ENCODE peak calls at places on chromosomes 5 and 9, in five cellular contexts. One of them, this sample, is unnamed.

GRCh38 chr5:39714036-39714698 is 289.4 kb upstream of the DAB2 start:
- DNase-seq in neural crest cell: peak; percentile 23
- DNase-seq in right atrium auricular region: no peak
- DNase-seq in H9: peak; percentile 31
- DNase-seq in stomach: peak; percentile 52
- DNase-seq in this sample: no peak

GRCh38 chr9:86624616-86625015 is 270.4 kb upstream of the TUT7 start:
- DNase-seq in neural crest cell: no peak
- DNase-seq in right atrium auricular region: no peak
- DNase-seq in H9: no peak
- DNase-seq in stomach: no peak
- DNase-seq in this sample: peak; percentile 10

GRCh38 chr5:138706655-138707480 is 46.4 kb upstream of the CTNNA1 start:
- DNase-seq in neural crest cell: no peak
- DNase-seq in right atrium auricular region: peak; percentile 82
- DNase-seq in H9: peak; percentile 46
- DNase-seq in stomach: no peak
- DNase-seq in this sample: no peak

GRCh38 chr5:142015781-142016533 is 3.1 kb upstream of the GNPDA1 start:
- DNase-seq in neural crest cell: no peak
- DNase-seq in right atrium auricular region: no peak
- DNase-seq in H9: no peak
- DNase-seq in stomach: no peak
- DNase-seq in this sample: no peak

GRCh38 chr5:2996687-2997086 is 245.2 kb upstream of the IRX2 start:
- DNase-seq in neural crest cell: no peak
- DNase-seq in right atrium auricular region: peak; percentile 43
- DNase-seq in H9: no peak
- DNase-seq in stomach: no peak
- DNase-seq in this sample: peak; percentile 84

GRCh38 chr5:2989517-2989916 is 238.0 kb upstream of the IRX2 start:
- DNase-seq in neural crest cell: no peak
- DNase-seq in right atrium auricular region: no peak
- DNase-seq in H9: no peak
- DNase-seq in stomach: no peak
- DNase-seq in this sample: peak; percentile 75

GRCh38 chr9:37251452-37251851 is 131.1 kb downstream of the ZCCHC7 start:
- DNase-seq in neural crest cell: peak; percentile 53
- DNase-seq in right atrium auricular region: no peak
- DNase-seq in H9: peak; percentile 88
- DNase-seq in stomach: no peak
- DNase-seq in this sample: no peak

GRCh38 chr9:129102791-129103594 is 7.6 kb downstream of the CRAT start:
- DNase-seq in neural crest cell: peak; percentile 36
- DNase-seq in right atrium auricular region: peak; percentile 69
- DNase-seq in H9: peak; percentile 85
- DNase-seq in stomach: peak; percentile 63
- DNase-seq in this sample: no peak

GRCh38 chr9:77433675-77434445 is 214.3 kb downstream of the GNA14 start:
- DNase-seq in neural crest cell: peak; percentile 51
- DNase-seq in right atrium auricular region: no peak
- DNase-seq in H9: peak; percentile 76
- DNase-seq in stomach: peak; percentile 61
- DNase-seq in this sample: peak; percentile 83

GRCh38 chr5:52065182-52065581 is 681.9 kb downstream of the ISL1 start:
- DNase-seq in neural crest cell: no peak
- DNase-seq in right atrium auricular region: no peak
- DNase-seq in H9: no peak
- DNase-seq in stomach: no peak
- DNase-seq in this sample: no peak

GRCh38 chr5:52073993-52074689 is 690.9 kb downstream of the ISL1 start:
- DNase-seq in neural crest cell: no peak
- DNase-seq in right atrium auricular region: no peak
- DNase-seq in H9: no peak
- DNase-seq in stomach: no peak
- DNase-seq in this sample: no peak

DNA sequence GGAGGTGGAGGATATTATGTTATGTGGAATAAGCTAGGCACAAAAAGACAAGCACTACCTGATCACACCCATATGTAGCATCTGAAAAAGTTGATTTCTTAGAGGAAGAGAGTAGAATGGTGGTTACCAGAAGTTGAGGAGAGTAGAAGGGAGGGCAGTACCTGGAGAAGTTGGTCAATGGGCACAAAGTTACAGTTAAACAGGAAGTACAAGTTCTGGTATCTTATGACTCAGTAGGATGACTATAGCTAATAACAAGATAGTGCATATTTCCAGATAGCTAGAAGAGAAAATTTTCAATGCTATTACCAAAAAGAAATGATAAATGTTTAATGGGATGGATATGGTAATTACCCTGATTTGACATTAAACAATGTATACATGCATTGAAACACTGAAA is 686.7 kb downstream of the ISL1 start:
- DNase-seq in neural crest cell: no peak
- DNase-seq in right atrium auricular region: no peak
- DNase-seq in H9: no peak
- DNase-seq in stomach: no peak
- DNase-seq in this sample: no peak
- TF ChIP-seq CTCF in neural crest cell: no peak
- TF ChIP-seq CTCF in right atrium auricular region: no peak
- TF ChIP-seq CTCF in H9: no peak
- TF ChIP-seq CTCF in stomach: no peak
- TF ChIP-seq CTCF in this sample: no peak

GRCh38 chr5:177336603-177337494 is 14.6 kb downstream of the LMAN2 start:
- DNase-seq in neural crest cell: no peak
- DNase-seq in right atrium auricular region: no peak
- DNase-seq in H9: peak; percentile 64
- DNase-seq in stomach: no peak
- DNase-seq in this sample: no peak

GRCh38 chr5:177335701-177336065 is 15.8 kb downstream of the LMAN2 start:
- DNase-seq in neural crest cell: no peak
- DNase-seq in right atrium auricular region: no peak
- DNase-seq in H9: no peak
- DNase-seq in stomach: no peak
- DNase-seq in this sample: no peak

GRCh38 chr5:177334155-177334551 is 17.3 kb downstream of the LMAN2 start:
- DNase-seq in neural crest cell: no peak
- DNase-seq in right atrium auricular region: no peak
- DNase-seq in H9: no peak
- DNase-seq in stomach: no peak
- DNase-seq in this sample: no peak

GRCh38 chr5:177335043-177335700 is 16.3 kb downstream of the LMAN2 start:
- DNase-seq in neural crest cell: no peak
- DNase-seq in right atrium auricular region: no peak
- DNase-seq in H9: no peak
- DNase-seq in stomach: no peak
- DNase-seq in this sample: no peak

GRCh38 chr5:177336112-177336511 is 15.4 kb downstream of the LMAN2 start:
- DNase-seq in neural crest cell: no peak
- DNase-seq in right atrium auricular region: no peak
- DNase-seq in H9: peak; percentile 54
- DNase-seq in stomach: no peak
- DNase-seq in this sample: no peak
- TF ChIP-seq CTCF in neural crest cell: peak; percentile 40
- TF ChIP-seq CTCF in right atrium auricular region: peak; percentile 33
- TF ChIP-seq CTCF in H9: peak; percentile 43
- TF ChIP-seq CTCF in stomach: no peak
- TF ChIP-seq CTCF in this sample: peak; percentile 17

DNA sequence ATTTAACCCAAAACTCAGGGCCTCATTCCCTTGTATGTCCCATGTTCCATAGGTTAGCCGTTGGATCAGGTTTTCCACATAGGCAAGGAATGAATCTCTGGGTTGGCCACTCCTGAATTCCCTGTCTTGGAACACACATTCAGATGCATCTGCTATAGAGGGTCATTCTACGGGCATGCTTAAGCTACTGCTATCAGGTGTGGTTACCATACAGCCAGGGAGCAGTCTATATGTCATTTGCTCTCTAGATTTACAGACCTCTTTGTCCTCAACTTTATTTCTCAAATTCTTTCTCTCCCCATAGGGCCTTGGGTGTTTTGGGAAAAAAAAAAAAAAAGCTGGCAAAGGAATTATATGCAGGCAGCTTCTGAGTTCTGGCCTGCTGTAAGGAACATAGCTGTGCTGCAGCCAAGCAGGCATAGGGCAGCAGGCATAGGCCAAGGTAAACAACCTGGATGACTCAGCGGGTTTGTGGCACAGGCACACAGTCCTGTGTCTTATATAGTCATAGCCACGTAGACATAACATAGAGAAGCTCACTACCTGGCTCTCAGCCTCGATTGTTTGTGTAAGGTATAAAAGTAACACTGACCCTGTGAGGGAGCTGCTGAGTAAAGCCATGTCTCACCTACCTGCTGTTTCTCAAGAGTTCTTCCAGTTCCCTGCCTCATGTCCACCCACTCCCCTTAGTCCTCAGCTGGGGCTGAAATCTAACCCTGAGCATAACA is 141.5 kb downstream of the OSTF1 start:
- DNase-seq in neural crest cell: no peak
- DNase-seq in right atrium auricular region: no peak
- DNase-seq in H9: no peak
- DNase-seq in stomach: peak; percentile 88
- DNase-seq in this sample: no peak
- TF ChIP-seq CTCF in neural crest cell: no peak
- TF ChIP-seq CTCF in right atrium auricular region: no peak
- TF ChIP-seq CTCF in H9: no peak
- TF ChIP-seq CTCF in stomach: no peak
- TF ChIP-seq CTCF in this sample: no peak

GRCh38 chr9:90432951-90433350 is 209.7 kb downstream of the DIRAS2 start:
- DNase-seq in neural crest cell: no peak
- DNase-seq in right atrium auricular region: no peak
- DNase-seq in H9: no peak
- DNase-seq in stomach: no peak
- DNase-seq in this sample: no peak
- TF ChIP-seq CTCF in neural crest cell: no peak
- TF ChIP-seq CTCF in right atrium auricular region: no peak
- TF ChIP-seq CTCF in H9: no peak
- TF ChIP-seq CTCF in stomach: no peak
- TF ChIP-seq CTCF in this sample: no peak

GRCh38 chr5:35073168-35073567 is 25.4 kb upstream of the AGXT2 start:
- DNase-seq in neural crest cell: no peak
- DNase-seq in right atrium auricular region: no peak
- DNase-seq in H9: no peak
- DNase-seq in stomach: no peak
- DNase-seq in this sample: no peak

GRCh38 chr5:35066260-35066795 is 18.6 kb upstream of the AGXT2 start:
- DNase-seq in neural crest cell: no peak
- DNase-seq in right atrium auricular region: no peak
- DNase-seq in H9: no peak
- DNase-seq in stomach: no peak
- DNase-seq in this sample: no peak

GRCh38 chr5:35067985-35068384 is 20.2 kb upstream of the AGXT2 start:
- DNase-seq in neural crest cell: no peak
- DNase-seq in right atrium auricular region: no peak
- DNase-seq in H9: no peak
- DNase-seq in stomach: no peak
- DNase-seq in this sample: no peak

GRCh38 chr5:35063386-35063785 is 15.6 kb upstream of the AGXT2 start:
- DNase-seq in neural crest cell: no peak
- DNase-seq in right atrium auricular region: no peak
- DNase-seq in H9: no peak
- DNase-seq in stomach: no peak
- DNase-seq in this sample: no peak

GRCh38 chr5:35069188-35069587 is 21.4 kb upstream of the AGXT2 start:
- DNase-seq in neural crest cell: no peak
- DNase-seq in right atrium auricular region: no peak
- DNase-seq in H9: no peak
- DNase-seq in stomach: no peak
- DNase-seq in this sample: no peak
- TF ChIP-seq CTCF in neural crest cell: no peak
- TF ChIP-seq CTCF in right atrium auricular region: no peak
- TF ChIP-seq CTCF in H9: no peak
- TF ChIP-seq CTCF in stomach: no peak
- TF ChIP-seq CTCF in this sample: no peak